ENCODE peak calls at places on chromosomes 7 and 10, in four cellular contexts. X, P, D and Y are unnamed samples.

GRCh38 chr10:95429639-95430038 is 131.5 kb downstream of the SORBS1 start:
- DNase-seq in X (no peak), P (no peak), D (no peak), Y (no peak)

GRCh38 chr10:90916392-90917110 is 4.3 kb downstream of the ANKRD1 start:
- DNase-seq in X (no peak), P (no peak), D (no peak), Y (no peak)

GRCh38 chr10:35903021-35903420 is 260.9 kb upstream of the FZD8 start:
- DNase-seq in X (no peak), P (no peak), D (no peak), Y (no peak)

GRCh38 chr10:20839141-20839540 is 58.0 kb downstream of the NEBL start:
- DNase-seq in X (no peak), P (no peak), D (no peak), Y (no peak)

GRCh38 chr7:150974468-150975391 is 3.4 kb downstream of the KCNH2 start:
- DNase-seq in X (peak), P (no peak), D (peak), Y (no peak)

GRCh38 chr10:118818621-118819221 is 64.0 kb upstream of the CACUL1 start:
- DNase-seq in X (no peak), P (no peak), D (no peak), Y (no peak)

GRCh38 chr10:6074489-6075301 is 12.5 kb upstream of the IL2RA start:
- DNase-seq in X (peak), P (no peak), D (no peak), Y (no peak)

GRCh38 chr10:102555781-102556328 is 52.1 kb downstream of the SUFU start:
- DNase-seq in X (peak), P (no peak), D (no peak), Y (no peak)

GRCh38 chr7:34277801-34278195 is 372.5 kb downstream of the BMPER start:
- DNase-seq in X (no peak), P (no peak), D (no peak), Y (no peak)

GRCh38 chr10:7547825-7548224 is 118.9 kb downstream of the ITIH5 start:
- DNase-seq in X (no peak), P (no peak), D (no peak), Y (no peak)

GRCh38 chr7:136006208-136006607 is 29.0 kb upstream of the MTPN start:
- DNase-seq in X (no peak), P (no peak), D (no peak), Y (no peak)

GRCh38 chr10:71840177-71840711 is 10.8 kb downstream of the PSAP start:
- DNase-seq in X (peak), P (no peak), D (no peak), Y (no peak)

GRCh38 chr7:48035967-48036478 is 680 bp downstream of the C7orf57 start:
- DNase-seq in X (peak), P (no peak), D (peak), Y (peak)

GRCh38 chr7:37666026-37666780 is 17.4 kb upstream of the GPR141 start:
- DNase-seq in X (no peak), P (no peak), D (no peak), Y (no peak)

GRCh38 chr10:99172130-99172738 is 63.4 kb downstream of the HPSE2 start:
- DNase-seq in X (peak), P (no peak), D (no peak), Y (no peak)

GRCh38 chr7:17298840-17299476 is 506 bp downstream of the AHR start:
- DNase-seq in X (peak), P (peak), D (peak), Y (peak)

GRCh38 chr7:131603932-131604331 is 47.5 kb upstream of the PODXL start:
- DNase-seq in X (no peak), P (no peak), D (no peak), Y (no peak)

GRCh38 chr10:3548702-3549101 is 236.3 kb downstream of the KLF6 start:
- DNase-seq in X (peak), P (no peak), D (no peak), Y (no peak)

GRCh38 chr7:20359397-20359963 is 28.8 kb downstream of the ITGB8 start:
- DNase-seq in X (peak), P (no peak), D (no peak), Y (no peak)

GRCh38 chr7:149147072-149147729 is at the start of gene ZNF398:
- DNase-seq in X (peak), P (peak), D (peak), Y (no peak)

GRCh38 chr7:111108526-111108925 is 17.6 kb downstream of the LRRN3 start:
- DNase-seq in X (peak), P (no peak), D (no peak), Y (no peak)

GRCh38 chr10:44233561-44234470 is 151.1 kb downstream of the CXCL12 start:
- DNase-seq in X (no peak), P (no peak), D (no peak), Y (no peak)

GRCh38 chr7:137146552-137146961 is 197.0 kb downstream of the PTN start:
- DNase-seq in X (peak), P (no peak), D (no peak), Y (no peak)

GRCh38 chr7:75734586-75735047 is 4.1 kb downstream of the HIP1 start:
- DNase-seq in X (peak), P (no peak), D (no peak), Y (no peak)

GRCh38 chr7:116829493-116829892 is 32.9 kb upstream of the CAPZA2 start:
- DNase-seq in X (no peak), P (no peak), D (no peak), Y (no peak)

GRCh38 chr10:62632071-62632809 is 172.3 kb upstream of the ADO start:
- DNase-seq in X (no peak), P (no peak), D (peak), Y (no peak)

GRCh38 chr10:67789769-67790168 is 48.2 kb downstream of the DNAJC12 start:
- DNase-seq in X (no peak), P (no peak), D (no peak), Y (no peak)

GRCh38 chr10:67790534-67791408 is 47.2 kb downstream of the DNAJC12 start:
- DNase-seq in X (peak), P (no peak), D (no peak), Y (no peak)

GRCh38 chr10:67785098-67785497 is 52.9 kb downstream of the DNAJC12 start:
- DNase-seq in X (no peak), P (no peak), D (no peak), Y (no peak)

GRCh38 chr10:67784584-67784983 is 53.4 kb downstream of the DNAJC12 start:
- DNase-seq in X (peak), P (no peak), D (no peak), Y (no peak)

DNA sequence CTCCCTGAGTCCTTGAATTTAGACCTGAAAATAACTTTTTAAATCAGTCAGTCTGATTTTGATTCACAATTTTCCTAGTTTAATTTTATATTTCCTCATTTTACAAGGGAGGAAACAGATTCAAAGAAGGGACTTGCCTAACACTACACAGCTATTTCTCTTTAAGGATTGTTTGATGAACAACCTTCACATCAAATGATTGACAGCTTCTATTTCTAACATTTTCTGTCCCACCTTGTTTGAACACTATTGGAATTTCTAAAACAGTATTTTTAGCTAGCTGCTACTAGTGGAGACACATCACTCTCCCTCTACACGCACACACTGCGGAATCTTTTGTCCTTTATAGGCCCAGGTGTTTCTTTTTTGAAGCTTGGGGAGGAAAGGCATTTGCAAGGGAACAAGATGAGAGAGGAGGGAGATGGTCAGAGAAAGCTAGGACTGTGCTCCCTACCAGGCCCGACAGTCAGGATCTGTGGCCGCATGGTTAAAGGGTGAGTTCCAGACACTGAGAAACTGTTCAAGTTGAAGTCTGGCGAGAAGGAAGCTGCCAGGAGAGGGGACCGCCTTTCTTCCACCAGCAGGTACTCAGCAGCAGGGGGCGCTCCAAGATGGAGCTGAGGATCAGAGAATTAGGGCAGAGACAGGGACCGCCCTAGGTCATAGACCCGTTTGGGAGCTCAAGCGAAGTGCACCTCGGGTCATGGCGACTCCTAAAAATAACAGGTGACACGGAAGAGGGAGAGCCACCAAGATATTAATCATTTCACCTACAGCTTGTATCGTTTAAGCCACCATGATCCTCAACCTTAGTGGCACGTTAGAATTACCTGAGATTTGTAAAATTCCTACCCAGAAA is 49.7 kb downstream of the DNAJC12 start:
- DNase-seq in X (no peak), P (no peak), D (peak), Y (no peak)
- TF ChIP-seq CTCF in X (peak), P (peak), D (peak), Y (peak)

GRCh38 chr7:103857435-103857834 is 132.0 kb downstream of the RELN start:
- DNase-seq in X (no peak), P (no peak), D (no peak), Y (no peak)
- TF ChIP-seq CTCF in X (no peak), P (no peak), D (no peak), Y (no peak)

DNA sequence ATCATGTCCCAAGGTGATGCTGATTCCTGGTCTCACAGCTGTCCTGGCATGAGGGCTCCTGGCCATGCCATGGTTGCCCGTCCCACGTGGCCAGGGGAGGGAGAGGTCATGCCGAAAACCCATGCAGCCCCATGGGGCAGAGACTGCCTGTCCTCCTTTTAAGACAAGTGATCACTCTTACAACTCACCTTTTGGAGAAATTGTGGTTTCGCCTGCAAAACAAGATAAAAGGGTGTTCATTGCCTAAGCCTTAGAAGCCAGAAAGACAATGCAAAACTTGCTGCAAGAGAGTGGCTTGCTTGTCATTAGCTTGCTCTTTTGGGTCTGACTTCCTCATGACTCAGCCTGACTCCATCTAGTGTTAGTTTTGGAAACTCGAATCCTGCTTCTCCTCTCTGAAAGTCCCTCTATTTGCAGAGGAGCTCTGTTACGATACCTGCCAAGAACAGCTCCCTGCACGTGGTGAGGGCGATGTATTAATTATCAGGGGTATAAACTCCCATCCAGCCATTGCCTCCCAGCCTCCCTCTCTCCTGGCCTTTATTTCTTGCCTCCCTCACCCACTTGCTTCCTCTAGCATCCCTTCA is 26.7 kb downstream of the TMEM273 start:
- DNase-seq in X (peak), P (no peak), D (no peak), Y (no peak)
- TF ChIP-seq CTCF in X (peak), P (no peak), D (no peak), Y (peak)

GRCh38 chr7:85067371-85067770 is 119.5 kb downstream of the SEMA3D start:
- DNase-seq in X (no peak), P (no peak), D (no peak), Y (no peak)

GRCh38 chr7:85074992-85075391 is 111.9 kb downstream of the SEMA3D start:
- DNase-seq in X (peak), P (no peak), D (no peak), Y (no peak)

GRCh38 chr7:85068796-85069195 is 118.1 kb downstream of the SEMA3D start:
- DNase-seq in X (peak), P (no peak), D (no peak), Y (no peak)

GRCh38 chr7:85074016-85074415 is 112.8 kb downstream of the SEMA3D start:
- DNase-seq in X (peak), P (no peak), D (no peak), Y (no peak)

DNA sequence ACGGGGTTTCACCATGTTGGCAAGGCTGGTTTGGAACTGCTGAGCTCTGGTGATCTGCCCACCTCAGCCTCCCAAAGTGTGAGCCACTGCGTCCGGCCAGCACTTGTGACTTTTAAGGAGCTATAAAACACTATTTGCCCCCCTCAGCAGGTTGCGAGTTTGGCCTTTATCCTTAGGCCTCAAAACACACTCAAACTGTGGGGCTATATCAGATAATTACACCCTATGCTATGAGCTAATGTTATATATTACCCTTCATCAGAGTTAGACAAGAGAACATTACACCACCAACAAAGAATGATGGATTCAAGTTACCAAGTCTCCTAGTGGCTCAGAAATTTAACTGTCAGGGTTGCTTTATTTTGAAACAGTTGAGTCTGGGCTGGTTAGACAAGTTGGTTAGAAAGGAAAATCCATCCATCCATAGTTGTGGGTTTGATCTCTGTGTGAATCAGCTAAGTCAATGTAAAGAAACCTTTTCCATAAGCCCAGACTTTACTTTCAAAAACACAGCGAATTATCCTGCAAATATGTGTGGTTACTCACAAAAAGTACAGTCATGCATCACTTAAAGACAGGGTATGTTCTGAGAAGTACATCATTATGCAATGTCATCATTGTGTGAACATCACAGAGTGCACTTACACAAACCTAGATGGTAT is 115.8 kb downstream of the SEMA3D start:
- DNase-seq in X (peak), P (no peak), D (no peak), Y (no peak)
- TF ChIP-seq CTCF in X (no peak), P (no peak), D (no peak), Y (no peak)

DNA sequence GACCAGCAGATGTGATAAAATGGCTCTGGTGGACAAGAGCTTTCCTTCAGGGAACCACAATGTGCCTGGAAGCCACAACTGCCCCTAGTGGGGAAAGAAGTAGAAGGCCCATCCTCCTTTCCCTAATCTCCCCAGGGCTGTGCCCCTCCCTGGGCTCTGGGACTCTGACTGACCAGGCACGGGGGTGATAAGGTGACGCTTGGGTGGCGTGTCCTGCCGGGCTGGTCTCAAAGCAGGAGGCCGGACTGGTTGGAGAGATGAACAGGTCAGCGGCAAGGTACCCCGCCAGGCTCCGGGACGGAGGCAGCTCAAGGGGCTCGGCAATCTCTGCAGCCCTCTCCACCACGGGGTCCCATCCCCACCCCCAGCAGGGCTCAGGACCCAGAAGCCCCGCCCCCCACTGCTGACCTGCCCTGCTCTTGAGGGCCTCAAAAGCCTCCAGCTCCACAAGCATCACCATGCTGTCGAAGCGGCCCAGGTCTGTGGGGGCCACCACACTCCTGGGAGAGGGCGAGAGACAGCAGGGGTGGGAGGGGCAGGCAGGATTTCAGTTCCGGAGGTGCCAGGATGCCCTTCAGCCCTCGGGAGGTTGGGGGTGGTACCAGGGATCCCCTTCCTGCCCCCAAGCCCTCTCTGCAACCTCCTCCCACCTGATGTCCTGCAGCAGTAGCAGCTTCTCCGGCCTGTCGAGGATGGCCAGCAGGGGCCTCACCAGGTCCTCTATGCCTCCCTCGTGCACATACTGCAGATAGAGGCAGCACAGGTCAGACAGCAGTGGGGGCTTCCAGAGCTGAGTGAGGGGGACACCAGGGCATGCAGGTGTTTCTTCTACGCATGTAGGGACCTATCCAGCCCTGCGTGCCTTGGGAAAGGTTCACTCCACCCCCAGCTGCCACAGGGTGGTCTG is 12.2 kb downstream of the LZTS2 start:
- DNase-seq in X (peak), P (no peak), D (peak), Y (peak)
- TF ChIP-seq CTCF in X (peak), P (no peak), D (no peak), Y (peak)

DNA sequence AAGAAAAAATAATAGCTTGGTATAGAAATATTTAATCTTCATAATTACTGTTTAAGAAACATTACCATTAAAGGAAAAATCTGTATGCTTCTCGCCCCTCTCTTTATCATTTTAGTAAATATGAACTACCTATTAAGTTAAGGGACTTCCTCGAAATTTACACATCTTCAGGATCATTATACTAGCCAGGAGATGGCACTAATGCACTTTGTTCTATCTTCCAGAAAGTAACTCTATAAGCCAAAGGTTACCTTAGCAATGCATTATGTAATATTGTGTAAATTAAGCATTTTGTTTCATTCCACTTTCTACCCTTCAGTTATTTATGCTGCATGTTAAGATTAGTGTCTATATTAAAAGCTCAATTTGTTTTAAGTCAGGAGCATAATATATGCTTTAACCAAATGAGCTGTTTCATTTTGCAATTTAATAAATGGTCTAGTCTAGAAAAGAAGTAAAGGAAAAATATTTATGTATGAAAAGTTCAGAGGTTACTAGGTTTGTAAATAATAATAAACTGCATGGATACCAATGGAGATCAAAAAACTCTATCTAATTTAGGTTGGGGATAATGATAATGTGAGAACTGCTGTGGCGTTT is 128.4 kb downstream of the ANKRD7 start:
- DNase-seq in X (no peak), P (no peak), D (no peak), Y (no peak)
- TF ChIP-seq CTCF in X (no peak), P (no peak), D (no peak), Y (peak)